ENCODE peak calls at places on chromosomes 1 and 21, in eight cellular contexts. R, O, Q, I, H, J, K and T are unnamed samples.

GRCh38 chr1:8876099-8876496 is 2.4 kb downstream of the ENO1 start:
- DNase-seq in R (no peak), O (no peak), Q (no peak), I (no peak), H (no peak), J (no peak), K (no peak), T (no peak)

GRCh38 chr21:18725653-18726052 is 322.1 kb upstream of the TMPRSS15 start:
- DNase-seq in R (no peak), O (no peak), Q (no peak), I (no peak), H (no peak), J (no peak), K (no peak), T (no peak)

GRCh38 chr1:55355549-55355948 is 140.4 kb upstream of the USP24 start:
- DNase-seq in R (no peak), O (no peak), Q (no peak), I (no peak), H (no peak), J (no peak), K (no peak), T (no peak)

GRCh38 chr1:39153684-39154083 is 50.8 kb upstream of the MACF1 start:
- DNase-seq in R (no peak), O (no peak), Q (no peak), I (no peak), H (no peak), J (no peak), K (no peak), T (no peak)

GRCh38 chr1:99749948-99750347 is 16.5 kb downstream of the FRRS1 start:
- DNase-seq in R (no peak), O (no peak), Q (no peak), I (no peak), H (no peak), J (no peak), K (no peak), T (no peak)

GRCh38 chr1:91948501-91949355 is 473 bp upstream of the BRDT start:
- DNase-seq in R (no peak), O (no peak), Q (no peak), I (no peak), H (peak; percentile 24), J (no peak), K (no peak), T (no peak)

GRCh38 chr21:41526478-41527087 is 18.6 kb upstream of the TMPRSS2 start:
- DNase-seq in R (no peak), O (no peak), Q (no peak), I (no peak), H (no peak), J (no peak), K (no peak), T (no peak)

GRCh38 chr1:6724517-6725141 is 23.0 kb upstream of the DNAJC11 start:
- DNase-seq in R (no peak), O (no peak), Q (peak; percentile 58), I (peak; percentile 56), H (no peak), J (no peak), K (no peak), T (peak; percentile 55)

GRCh38 chr21:36150192-36150711 is 6.4 kb upstream of the DOP1B start:
- DNase-seq in R (no peak), O (peak; percentile 52), Q (peak; percentile 72), I (peak; percentile 66), H (no peak), J (no peak), K (no peak), T (no peak)

GRCh38 chr1:117886101-117886795 is 43.2 kb downstream of the GDAP2 start:
- DNase-seq in R (no peak), O (no peak), Q (peak; percentile 35), I (no peak), H (no peak), J (no peak), K (no peak), T (no peak)